ENCODE peak calls at places on chromosomes 3 and 15, in ten cellular contexts. Q is foreskin fibroblast, P is heart left ventricle, O is RWPE2, E is ovary, J is astrocyte of the cerebellum, W is neural progenitor cell, S is uterus, U is psoas muscle, H is suprapubic skin. Z is an unnamed sample.

GRCh38 chr15:64247906-64248541 is 85.2 kb upstream of the PPIB start:
- DNase-seq in Q (peak; percentile 85), P (no peak), O (no peak), E (no peak), J (peak; percentile 87), W (no peak), S (peak; percentile 24), U (no peak), H (no peak), Z (peak; percentile 70)

GRCh38 chr15:55915221-55915620 is 78.2 kb downstream of the NEDD4 start:
- DNase-seq in Q (no peak), P (no peak), O (no peak), E (no peak), J (no peak), W (no peak), S (no peak), U (no peak), H (no peak), Z (no peak)

GRCh38 chr3:55501905-55502304 is 14.8 kb upstream of the WNT5A start:
- DNase-seq in Q (no peak), P (no peak), O (no peak), E (no peak), J (no peak), W (no peak), S (no peak), U (no peak), H (no peak), Z (no peak)

GRCh38 chr3:181330821-181331563 is 341.5 kb upstream of the DNAJC19 start:
- DNase-seq in Q (no peak), P (no peak), O (no peak), E (no peak), J (no peak), W (no peak), S (no peak), U (no peak), H (no peak), Z (no peak)

GRCh38 chr3:55515550-55516246 is 28.6 kb upstream of the WNT5A start:
- DNase-seq in Q (no peak), P (no peak), O (no peak), E (no peak), J (no peak), W (no peak), S (no peak), U (no peak), H (no peak), Z (no peak)

GRCh38 chr15:81155375-81156218 is 21.5 kb downstream of the CFAP161 start:
- DNase-seq in Q (peak; percentile 79), P (no peak), O (no peak), E (peak; percentile 27), J (peak; percentile 47), W (peak; percentile 47), S (peak; percentile 79), U (peak; percentile 36), H (peak; percentile 77), Z (no peak)

GRCh38 chr3:8653800-8654408 is 9.3 kb upstream of the SSUH2 start:
- DNase-seq in Q (no peak), P (no peak), O (no peak), E (no peak), J (no peak), W (no peak), S (no peak), U (no peak), H (no peak), Z (no peak)

GRCh38 chr15:70034141-70034540 is 63.6 kb downstream of the TLE3 start:
- DNase-seq in Q (no peak), P (no peak), O (no peak), E (no peak), J (no peak), W (no peak), S (no peak), U (no peak), H (no peak), Z (no peak)

GRCh38 chr3:71724584-71725278 is 471 bp downstream of the EIF4E3 start:
- DNase-seq in Q (peak; percentile 47), P (peak; percentile 24), O (no peak), E (peak; percentile 58), J (no peak), W (peak; percentile 63), S (peak; percentile 31), U (peak; percentile 62), H (peak; percentile 73), Z (no peak)

DNA sequence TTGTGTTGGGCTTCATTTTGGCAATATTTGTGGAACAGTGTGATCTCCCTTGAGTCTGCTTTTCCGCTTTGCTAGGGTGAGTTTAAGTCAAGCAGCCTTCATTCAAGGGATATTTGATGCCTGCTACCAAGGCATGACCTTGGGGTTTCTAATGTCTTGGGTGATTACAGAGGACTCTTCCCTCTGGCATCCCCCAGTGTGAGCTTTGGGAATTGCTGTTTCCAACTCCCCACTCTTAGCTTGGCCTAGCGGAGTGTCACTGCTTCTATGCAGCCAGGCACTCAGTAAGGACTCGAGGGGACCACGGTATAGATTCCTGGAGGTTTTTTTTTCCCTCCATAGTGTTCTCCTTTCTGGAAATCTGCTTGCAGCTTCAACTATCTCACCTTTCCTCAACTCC is 21.1 kb downstream of the GCNT3 start:
- DNase-seq in Q (peak; percentile 45), P (no peak), O (no peak), E (no peak), J (no peak), W (peak; percentile 69), S (no peak), U (no peak), H (no peak), Z (no peak)
- TF ChIP-seq CTCF in Q (peak; percentile 45), P (no peak), O (peak; percentile 74), E (no peak), J (peak; percentile 59), W (peak; percentile 59), S (no peak), U (no peak), H (no peak), Z (peak; percentile 23)

DNA sequence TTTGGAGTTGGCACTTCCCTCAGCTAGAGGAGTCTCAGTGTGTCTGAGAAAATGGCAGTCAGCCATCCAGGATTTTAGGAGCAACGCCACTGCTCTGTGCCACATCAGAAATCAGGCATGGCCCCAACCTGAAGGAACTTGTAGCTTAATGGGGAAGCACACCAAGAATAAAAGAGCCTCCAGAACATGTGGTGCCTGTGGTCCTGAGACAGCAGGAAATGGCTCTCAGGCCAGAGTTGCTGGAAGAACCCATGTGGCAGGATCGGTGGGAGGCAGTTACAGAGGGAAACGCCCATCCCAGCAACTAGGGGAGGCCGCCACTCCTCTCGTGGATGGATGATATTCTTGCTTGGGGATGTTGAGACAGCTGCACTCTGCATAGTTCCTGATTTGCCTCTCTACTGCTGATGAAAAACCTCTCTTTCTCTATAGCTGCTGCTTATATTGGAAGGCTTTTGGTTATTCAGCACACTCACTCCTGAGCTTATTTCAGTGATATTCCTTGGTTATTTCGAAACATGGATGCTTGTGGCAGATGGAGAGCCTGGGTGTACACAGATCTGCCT is 52.5 kb downstream of the KLHL25 start:
- DNase-seq in Q (peak; percentile 70), P (no peak), O (peak; percentile 42), E (no peak), J (peak; percentile 56), W (no peak), S (peak; percentile 44), U (no peak), H (peak; percentile 56), Z (peak; percentile 34)
- H3K4me3 ChIP-seq in Q (no peak overlapping the region), P (no peak overlapping the region), O (no peak overlapping the region), E (no peak overlapping the region), J (no peak overlapping the region), W (no peak overlapping the region), S (no peak overlapping the region), U (no peak overlapping the region), H (no peak overlapping the region), Z (no peak overlapping the region)

GRCh38 chr15:75687486-75688277 is 25.0 kb downstream of the CSPG4 start:
- DNase-seq in Q (no peak), P (no peak), O (no peak), E (no peak), J (no peak), W (no peak), S (no peak), U (no peak), H (no peak), Z (no peak)

GRCh38 chr15:75688278-75688557 is 24.4 kb downstream of the CSPG4 start:
- DNase-seq in Q (no peak), P (no peak), O (no peak), E (no peak), J (no peak), W (no peak), S (no peak), U (no peak), H (no peak), Z (no peak)

GRCh38 chr15:75684648-75685047 is 28.0 kb downstream of the CSPG4 start:
- DNase-seq in Q (no peak), P (no peak), O (no peak), E (no peak), J (no peak), W (no peak), S (no peak), U (no peak), H (no peak), Z (no peak)

GRCh38 chr15:75682181-75683135 is 30.2 kb downstream of the CSPG4 start:
- DNase-seq in Q (no peak), P (no peak), O (no peak), E (no peak), J (no peak), W (no peak), S (no peak), U (no peak), H (no peak), Z (no peak)

GRCh38 chr15:75685195-75685594 is 27.5 kb downstream of the CSPG4 start:
- DNase-seq in Q (no peak), P (no peak), O (no peak), E (no peak), J (no peak), W (no peak), S (no peak), U (no peak), H (no peak), Z (no peak)
- TF ChIP-seq CTCF in Q (no peak), P (no peak), O (no peak), E (no peak), J (no peak), W (no peak), S (no peak), U (no peak), H (no peak), Z (no peak)

GRCh38 chr3:151329368-151329767 is at the start of gene P2RY13:
- DNase-seq in Q (no peak), P (no peak), O (no peak), E (no peak), J (no peak), W (no peak), S (no peak), U (no peak), H (no peak), Z (no peak)

GRCh38 chr3:151328298-151329036 is 882 bp downstream of the P2RY13 start:
- DNase-seq in Q (peak; percentile 52), P (no peak), O (no peak), E (no peak), J (no peak), W (no peak), S (no peak), U (no peak), H (no peak), Z (no peak)

GRCh38 chr3:151330374-151330773 is 1.0 kb upstream of the P2RY13 start:
- DNase-seq in Q (no peak), P (no peak), O (no peak), E (no peak), J (no peak), W (no peak), S (no peak), U (no peak), H (no peak), Z (no peak)

GRCh38 chr3:151330899-151331298 is 1.6 kb upstream of the P2RY13 start:
- DNase-seq in Q (peak; percentile 12), P (no peak), O (no peak), E (no peak), J (no peak), W (no peak), S (no peak), U (no peak), H (no peak), Z (no peak)

GRCh38 chr3:151327571-151328198 is 1.7 kb downstream of the P2RY13 start:
- DNase-seq in Q (peak; percentile 41), P (no peak), O (no peak), E (no peak), J (no peak), W (no peak), S (no peak), U (no peak), H (no peak), Z (no peak)
- H3K4me3 ChIP-seq in Q (no peak overlapping the region), P (peak overlapping the region; percentile 42), O (no peak overlapping the region), E (no peak overlapping the region), J (no peak overlapping the region), W (no peak overlapping the region), S (no peak overlapping the region), U (no peak overlapping the region), H (peak overlapping the region; percentile 38), Z (no peak overlapping the region)

Z was measured in AG04449.